ENCODE peak calls at places on chromosome 15, in ten cellular contexts. V, Q, M, G, B, O, D, R, P and Y are unnamed samples.

GRCh38 chr15:62848631-62849050 is 193.9 kb upstream of the TPM1 start:
- DNase-seq in V (no peak), Q (no peak), M (no peak), G (no peak), B (no peak), O (no peak), D (no peak), R (no peak), P (peak; percentile 44), Y (no peak)

GRCh38 chr15:57881972-57882371 is 175.5 kb downstream of the POLR2M start:
- DNase-seq in V (no peak), Q (no peak), M (no peak), G (no peak), B (no peak), O (no peak), D (no peak), R (no peak), P (no peak), Y (no peak)

GRCh38 chr15:66483131-66483566 is 14.4 kb downstream of the SNAPC5 start:
- DNase-seq in V (no peak), Q (no peak), M (no peak), G (no peak), B (peak; percentile 69), O (no peak), D (no peak), R (no peak), P (no peak), Y (no peak)

GRCh38 chr15:52094811-52095584 is 17.6 kb downstream of the BCL2L10 start:
- DNase-seq in V (no peak), Q (no peak), M (no peak), G (no peak), B (no peak), O (no peak), D (no peak), R (no peak), P (no peak), Y (no peak)

GRCh38 chr15:45254405-45255293 is 2.6 kb downstream of the SLC28A2 start:
- DNase-seq in V (no peak), Q (no peak), M (no peak), G (no peak), B (no peak), O (no peak), D (no peak), R (peak; percentile 82), P (no peak), Y (no peak)

GRCh38 chr15:43118829-43119228 is 13.0 kb upstream of the UBR1 start:
- DNase-seq in V (no peak), Q (no peak), M (no peak), G (no peak), B (no peak), O (no peak), D (no peak), R (no peak), P (no peak), Y (no peak)

GRCh38 chr15:51203797-51204196 is 109.1 kb upstream of the TNFAIP8L3 start:
- DNase-seq in V (no peak), Q (no peak), M (no peak), G (no peak), B (no peak), O (no peak), D (no peak), R (no peak), P (no peak), Y (no peak)

GRCh38 chr15:101451192-101451799 is 38.2 kb downstream of the PCSK6 start:
- DNase-seq in V (peak; percentile 65), Q (no peak), M (peak; percentile 68), G (peak; percentile 37), B (no peak), O (peak; percentile 87), D (no peak), R (no peak), P (peak; percentile 38), Y (no peak)

GRCh38 chr15:74656935-74657535 is 38.8 kb downstream of the EDC3 start:
- DNase-seq in V (no peak), Q (no peak), M (no peak), G (no peak), B (no peak), O (no peak), D (no peak), R (no peak), P (no peak), Y (no peak)
- TF ChIP-seq CTCF in V (no peak), Q (no peak), M (no peak), G (no peak), B (no peak), O (no peak), D (no peak), R (no peak), P (no peak), Y (no peak)

GRCh38 chr15:95304874-95305271 is 1025.6 kb upstream of the NR2F2 start:
- DNase-seq in V (no peak), Q (no peak), M (no peak), G (no peak), B (no peak), O (no peak), D (no peak), R (no peak), P (no peak), Y (no peak)
- H3K27ac ChIP-seq in V (peak overlapping the region; percentile 43), Q (no peak overlapping the region), M (peak overlapping the region; percentile 84), G (peak overlapping the region; percentile 81), B (peak overlapping the region; percentile 67), O (peak overlapping the region; percentile 74), D (no peak overlapping the region), R (no peak overlapping the region), P (no peak overlapping the region), Y (no peak overlapping the region)

DNA sequence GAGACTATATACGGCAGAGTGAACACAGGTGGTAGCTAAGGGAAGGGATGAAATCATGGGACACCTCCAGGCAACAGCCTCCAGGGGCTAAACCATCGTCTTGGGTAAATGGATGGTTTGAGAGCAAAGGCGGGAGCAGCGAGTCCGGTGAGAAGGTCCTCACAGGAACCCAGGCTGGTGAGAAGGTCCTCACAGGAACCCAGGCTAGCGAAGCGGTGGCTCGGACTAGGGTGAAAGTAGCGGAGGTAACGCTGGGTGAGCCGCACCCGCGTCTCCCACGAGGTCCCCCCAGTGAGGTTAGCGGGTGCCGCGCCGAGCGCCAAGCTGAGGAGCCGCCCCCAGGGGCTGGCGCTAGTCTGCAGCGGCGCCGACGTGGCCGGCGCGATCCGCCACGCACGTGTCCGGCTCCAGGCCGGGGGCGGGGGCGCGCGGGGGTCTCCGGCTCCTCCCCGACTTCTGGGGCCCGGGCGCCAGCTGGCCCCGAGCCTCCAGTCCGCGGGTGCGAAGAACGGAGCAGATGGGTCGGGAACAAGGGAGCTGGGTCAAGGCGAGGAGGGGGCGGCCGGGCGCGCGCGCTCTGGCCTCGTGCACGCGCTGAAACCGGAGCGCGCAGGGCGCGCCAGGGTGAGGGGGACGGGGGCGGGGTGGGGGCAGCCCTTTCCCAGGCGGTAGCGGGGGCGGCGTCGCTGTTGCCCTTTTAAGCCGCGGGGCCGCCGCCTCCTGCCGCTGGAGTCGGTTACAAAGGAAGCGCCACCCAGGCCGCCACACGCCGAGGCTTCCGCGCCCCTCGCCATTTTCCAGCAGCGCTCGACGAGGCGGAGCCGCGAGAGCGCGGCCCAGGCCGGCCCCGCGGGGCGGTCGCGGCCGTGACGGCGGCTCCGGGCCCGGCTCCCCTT is at the start of gene UBE2Q2:
- DNase-seq in V (peak; percentile 75), Q (peak; percentile 77), M (peak; percentile 81), G (peak; percentile 36), B (peak; percentile 87), O (peak; percentile 91), D (peak; percentile 93), R (no peak), P (peak; percentile 92), Y (peak; percentile 72)
- TF ChIP-seq CTCF in V (no peak), Q (no peak), M (no peak), G (no peak), B (no peak), O (no peak), D (no peak), R (no peak), P (peak; percentile 53), Y (no peak)

GRCh38 chr15:40150163-40150925 is 10.5 kb upstream of the BUB1B start:
- DNase-seq in V (no peak), Q (no peak), M (no peak), G (no peak), B (no peak), O (no peak), D (no peak), R (no peak), P (peak; percentile 26), Y (peak; percentile 38)
- H3K27ac ChIP-seq in V (no peak overlapping the region), Q (no peak overlapping the region), M (no peak overlapping the region), G (no peak overlapping the region), B (no peak overlapping the region), O (no peak overlapping the region), D (peak overlapping the region; percentile 45), R (no peak overlapping the region), P (no peak overlapping the region), Y (no peak overlapping the region)

DNA sequence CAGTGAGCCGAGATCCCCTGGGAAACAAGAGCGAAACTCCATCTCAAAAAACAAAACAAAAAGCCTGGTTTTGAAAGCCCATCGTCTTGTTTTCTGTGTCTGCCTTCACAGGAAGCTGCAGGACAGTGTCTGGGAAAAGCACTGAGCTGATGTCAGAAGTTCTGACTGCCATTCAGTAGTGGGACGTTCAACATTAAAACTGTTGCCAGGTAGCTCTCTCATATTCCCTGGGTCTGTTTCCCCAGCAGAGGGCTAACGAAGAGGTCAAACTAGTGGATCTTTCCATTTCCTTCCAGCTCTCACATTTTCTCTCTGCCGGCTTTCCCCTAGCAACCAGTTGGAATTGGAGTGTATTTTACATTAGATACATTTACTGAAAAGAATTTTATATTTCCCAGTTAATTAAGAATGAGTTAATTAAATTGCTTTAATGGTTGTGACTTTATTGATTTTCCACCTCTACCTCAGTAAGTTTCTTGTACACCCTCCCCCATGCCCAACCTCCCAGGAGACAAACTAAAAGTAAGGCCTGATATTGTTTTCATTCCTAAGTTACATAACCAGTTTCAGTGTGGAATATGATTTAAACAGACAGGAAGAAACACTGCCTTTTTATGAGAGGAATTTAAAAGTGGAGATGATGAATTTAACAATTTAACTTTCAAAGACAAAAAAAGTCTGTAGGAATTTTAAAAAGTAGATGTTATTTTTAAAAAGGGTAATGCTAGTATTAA is 29.9 kb downstream of the RCN2 start:
- DNase-seq in V (no peak), Q (no peak), M (no peak), G (no peak), B (no peak), O (no peak), D (no peak), R (no peak), P (no peak), Y (no peak)
- TF ChIP-seq CTCF in V (no peak), Q (no peak), M (no peak), G (no peak), B (no peak), O (no peak), D (no peak), R (peak; percentile 5), P (peak; percentile 49), Y (no peak)

DNA sequence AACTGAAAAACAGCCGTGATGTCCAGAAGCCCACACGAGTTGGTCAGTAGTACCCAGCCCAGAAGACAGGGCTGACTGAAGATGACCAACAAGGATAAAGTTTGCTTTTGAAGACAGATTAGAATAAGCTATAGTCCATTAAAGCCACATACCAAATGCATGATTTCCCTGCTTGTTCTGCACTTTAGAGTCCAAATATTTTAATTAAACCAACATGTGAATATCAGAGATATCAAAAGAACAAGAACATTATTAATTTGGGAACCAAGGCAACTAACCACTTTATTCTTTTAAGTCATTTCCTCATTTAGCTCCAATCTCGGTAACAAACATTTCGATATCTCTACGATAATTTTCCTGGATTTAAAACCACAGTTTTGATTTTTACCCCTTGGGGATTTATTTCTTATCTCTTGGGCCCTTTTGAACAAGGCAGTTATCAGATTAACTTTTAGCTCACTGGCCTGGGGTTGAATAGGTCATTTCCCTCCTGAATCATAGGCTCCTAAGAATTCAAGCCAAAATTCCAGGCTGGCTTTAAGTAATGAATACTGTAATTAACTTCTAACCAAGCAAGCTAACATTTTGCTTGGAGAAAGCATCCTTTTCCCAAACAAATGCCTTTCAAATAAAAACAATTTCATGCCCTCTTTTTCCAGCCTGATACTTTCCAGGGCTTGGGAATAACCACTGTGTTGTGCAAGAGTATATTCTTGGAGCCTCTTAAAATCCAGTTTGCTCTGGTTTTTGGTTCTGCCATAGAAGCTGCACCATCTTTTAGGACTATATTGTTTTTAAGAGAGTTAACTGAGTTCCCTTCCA is 102.9 kb upstream of the NR2E3 start:
- DNase-seq in V (peak; percentile 29), Q (no peak), M (no peak), G (no peak), B (no peak), O (no peak), D (no peak), R (no peak), P (no peak), Y (no peak)
- H3K27ac ChIP-seq in V (peak overlapping the region; percentile 39), Q (no peak overlapping the region), M (peak overlapping the region; percentile 63), G (no peak overlapping the region), B (no peak overlapping the region), O (peak overlapping the region; percentile 61), D (no peak overlapping the region), R (no peak overlapping the region), P (no peak overlapping the region), Y (no peak overlapping the region)